ENCODE peak calls at places on chromosome 2, in seven cellular contexts. U is HS-27A, Q is left ventricle myocardium inferior, D is kidney, Y is heart left ventricle, C is GM20000, O is NCI-H2081. F is an unnamed sample.

GRCh38 chr2:37417321-37417720 is 72.9 kb downstream of the QPCT start:
- DNase-seq in U (peak; percentile 31), Q (no peak), D (no peak), Y (no peak), C (no peak), O (no peak), F (no peak)

GRCh38 chr2:222730346-222731065 is 59.0 kb downstream of the MOGAT1 start:
- DNase-seq in U (no peak), Q (no peak), D (no peak), Y (no peak), C (no peak), O (peak; percentile 32), F (no peak)

GRCh38 chr2:39202639-39203369 is 41.0 kb downstream of the CDKL4 start:
- DNase-seq in U (no peak), Q (no peak), D (no peak), Y (no peak), C (no peak), O (no peak), F (no peak)

GRCh38 chr2:45895477-45895876 is 244.0 kb downstream of the PRKCE start:
- DNase-seq in U (no peak), Q (no peak), D (no peak), Y (no peak), C (no peak), O (no peak), F (no peak)

GRCh38 chr2:88517759-88518201 is 65.3 kb upstream of the FOXI3 start:
- DNase-seq in U (no peak), Q (no peak), D (no peak), Y (no peak), C (no peak), O (no peak), F (no peak)

GRCh38 chr2:230714122-230714453 is 1.4 kb downstream of the CAB39 start:
- DNase-seq in U (no peak), Q (no peak), D (no peak), Y (no peak), C (peak; percentile 77), O (peak; percentile 2), F (no peak)

GRCh38 chr2:156343096-156343939 is 10.8 kb upstream of the NR4A2 start:
- DNase-seq in U (no peak), Q (no peak), D (no peak), Y (no peak), C (no peak), O (peak; percentile 22), F (no peak)

GRCh38 chr2:192298664-192299063 is 103.9 kb upstream of the TMEFF2 start:
- DNase-seq in U (no peak), Q (no peak), D (no peak), Y (no peak), C (no peak), O (no peak), F (no peak)

GRCh38 chr2:39022642-39023230 is 98.1 kb downstream of the SOS1 start:
- DNase-seq in U (no peak), Q (no peak), D (no peak), Y (no peak), C (no peak), O (no peak), F (no peak)

GRCh38 chr2:18378020-18378653 is 182.3 kb downstream of the RDH14 start:
- DNase-seq in U (no peak), Q (no peak), D (no peak), Y (peak; percentile 26), C (peak; percentile 52), O (peak; percentile 11), F (no peak)

GRCh38 chr2:143948710-143949109 is 571.2 kb downstream of the ZEB2 start:
- DNase-seq in U (no peak), Q (no peak), D (no peak), Y (no peak), C (no peak), O (no peak), F (no peak)

GRCh38 chr2:6914829-6915228 is 2.4 kb upstream of the RNF144A start:
- DNase-seq in U (no peak), Q (no peak), D (no peak), Y (no peak), C (no peak), O (no peak), F (no peak)

GRCh38 chr2:20595439-20596192 is 55.3 kb downstream of the HS1BP3 start:
- DNase-seq in U (no peak), Q (no peak), D (peak; percentile 84), Y (peak; percentile 36), C (peak; percentile 71), O (no peak), F (no peak)

F was measured in nucleus accumbens.